ENCODE peak calls at places on chromosomes 7 and 10, in nine cellular contexts. I is AG09309; Y is CD8-positive, alpha-beta memory T cell; A is stimulated activated CD8-positive, alpha-beta memory T cell treated with anti-CD3 and anti-CD28 coated beads, Interleukin-2, amount 100 ng/mL, for 48 hours; S is choroid plexus epithelial cell; M is NCI-H446; D is EH; U is sigmoid colon; X is A172. N is an unnamed sample.

GRCh38 chr7:121076350-121077164 is 88.0 kb downstream of the CPED1 start:
- DNase-seq in I (no peak), Y (no peak), A (no peak), S (peak), M (no peak), D (peak), U (no peak), X (peak), N (peak)

GRCh38 chr7:23260371-23260770 is 13.8 kb downstream of the GPNMB start:
- DNase-seq in I (no peak), Y (no peak), A (no peak), S (no peak), M (no peak), D (no peak), U (no peak), X (no peak), N (no peak)

GRCh38 chr10:12358863-12359647 is 9.7 kb downstream of the CAMK1D start:
- DNase-seq in I (no peak), Y (peak), A (no peak), S (no peak), M (no peak), D (no peak), U (peak), X (no peak), N (no peak)

GRCh38 chr7:45623740-45624391 is 49.7 kb downstream of the ADCY1 start:
- DNase-seq in I (no peak), Y (no peak), A (no peak), S (no peak), M (no peak), D (no peak), U (no peak), X (no peak), N (no peak)

GRCh38 chr10:104277785-104278184 is 8.8 kb downstream of the GSTO2 start:
- DNase-seq in I (no peak), Y (no peak), A (no peak), S (no peak), M (no peak), D (no peak), U (no peak), X (no peak), N (no peak)

GRCh38 chr10:65570143-65571010 is 1355.5 kb upstream of the LRRTM3 start:
- DNase-seq in I (no peak), Y (no peak), A (no peak), S (peak), M (no peak), D (peak), U (no peak), X (peak), N (peak)

GRCh38 chr7:37377231-37377630 is 71.4 kb downstream of the ELMO1 start:
- DNase-seq in I (no peak), Y (no peak), A (no peak), S (no peak), M (no peak), D (no peak), U (no peak), X (no peak), N (peak)

GRCh38 chr10:118666350-118666749 is 70.9 kb upstream of the PRLHR start:
- DNase-seq in I (no peak), Y (no peak), A (no peak), S (no peak), M (no peak), D (no peak), U (no peak), X (no peak), N (no peak)

GRCh38 chr7:3197567-3198212 is 103.4 kb upstream of the SDK1 start:
- DNase-seq in I (no peak), Y (no peak), A (no peak), S (no peak), M (no peak), D (no peak), U (peak), X (no peak), N (no peak)

GRCh38 chr7:5238500-5238899 is 44.2 kb upstream of the SLC29A4 start:
- DNase-seq in I (no peak), Y (no peak), A (no peak), S (no peak), M (no peak), D (no peak), U (no peak), X (no peak), N (no peak)

GRCh38 chr10:13891542-13892431 is 305.0 kb downstream of the PRPF18 start:
- DNase-seq in I (no peak), Y (no peak), A (no peak), S (no peak), M (no peak), D (peak), U (no peak), X (no peak), N (no peak)

GRCh38 chr7:108071551-108071950 is 58.6 kb downstream of the LAMB4 start:
- DNase-seq in I (no peak), Y (no peak), A (no peak), S (no peak), M (no peak), D (no peak), U (no peak), X (no peak), N (no peak)

GRCh38 chr10:114767589-114768393 is 53.8 kb upstream of the FHIP2A start:
- DNase-seq in I (no peak), Y (peak), A (no peak), S (no peak), M (no peak), D (no peak), U (no peak), X (no peak), N (peak)

GRCh38 chr10:14683246-14683645 is 91.5 kb downstream of the FAM107B start:
- DNase-seq in I (no peak), Y (no peak), A (no peak), S (peak), M (no peak), D (no peak), U (no peak), X (no peak), N (no peak)

GRCh38 chr10:112951349-112952281 is 1.6 kb downstream of the TCF7L2 start:
- DNase-seq in I (no peak), Y (peak), A (peak), S (peak), M (no peak), D (peak), U (peak), X (peak), N (peak)

GRCh38 chr10:124301736-124302135 is 117.0 kb downstream of the OAT start:
- DNase-seq in I (no peak), Y (no peak), A (no peak), S (no peak), M (no peak), D (peak), U (peak), X (no peak), N (no peak)

GRCh38 chr7:123024989-123025758 is 29.7 kb upstream of the TAS2R16 start:
- DNase-seq in I (no peak), Y (no peak), A (no peak), S (peak), M (no peak), D (no peak), U (no peak), X (peak), N (peak)

GRCh38 chr7:391961-392524 is 102.1 kb downstream of the FOXL3 start:
- DNase-seq in I (no peak), Y (no peak), A (no peak), S (no peak), M (no peak), D (no peak), U (peak), X (no peak), N (no peak)